ENCODE peak calls at places on chromosomes 6 and 20, in six cellular contexts. D is endothelial cell of umbilical vein; B is Panc1; I is CD4-positive, alpha-beta T cell; O is kidney; W is AG09309. V is an unnamed sample.

GRCh38 chr6:159148641-159149040 is 20.6 kb upstream of the FNDC1 start:
- DNase-seq in D (no peak), B (no peak), I (no peak), O (no peak), W (no peak), V (no peak)

GRCh38 chr20:43459022-43459942 is 1.6 kb downstream of the SRSF6 start:
- DNase-seq in D (peak; percentile 47), B (no peak), I (no peak), O (no peak), W (no peak), V (no peak)

GRCh38 chr6:119313937-119314893 is 35.3 kb downstream of the MAN1A1 start:
- DNase-seq in D (no peak), B (no peak), I (no peak), O (no peak), W (no peak), V (no peak)

GRCh38 chr6:139927236-139927635 is 552.8 kb upstream of the CITED2 start:
- DNase-seq in D (peak; percentile 22), B (no peak), I (no peak), O (no peak), W (peak; percentile 52), V (no peak)

GRCh38 chr6:148342146-148343027 is at the start of gene SASH1:
- DNase-seq in D (peak; percentile 89), B (no peak), I (no peak), O (peak; percentile 88), W (peak; percentile 44), V (peak; percentile 66)

GRCh38 chr20:37358366-37359150 is 12.6 kb downstream of the SRC start:
- DNase-seq in D (no peak), B (no peak), I (no peak), O (no peak), W (no peak), V (no peak)

GRCh38 chr20:2172305-2173175 is 70.9 kb downstream of the STK35 start:
- DNase-seq in D (peak; percentile 54), B (peak; percentile 36), I (peak; percentile 72), O (no peak), W (no peak), V (peak; percentile 84)

GRCh38 chr20:37377346-37378081 is 31.6 kb downstream of the SRC start:
- DNase-seq in D (no peak), B (no peak), I (no peak), O (no peak), W (no peak), V (no peak)

GRCh38 chr20:41003143-41003932 is 25.3 kb upstream of the TOP1 start:
- DNase-seq in D (peak; percentile 96), B (peak; percentile 98), I (peak; percentile 47), O (peak; percentile 80), W (peak; percentile 94), V (no peak)

GRCh38 chr6:153001767-153002612 is 519 bp downstream of the MTRF1L start:
- DNase-seq in D (peak; percentile 59), B (no peak), I (no peak), O (no peak), W (no peak), V (no peak)

GRCh38 chr6:3711776-3712175 is 39.7 kb downstream of the PXDC1 start:
- DNase-seq in D (no peak), B (no peak), I (no peak), O (no peak), W (no peak), V (no peak)

GRCh38 chr6:33249732-33250625 is 21.7 kb downstream of the VPS52 start:
- DNase-seq in D (peak; percentile 52), B (no peak), I (no peak), O (peak; percentile 84), W (no peak), V (no peak)

GRCh38 chr6:26556263-26557070 is 18.3 kb downstream of the HMGN4 start:
- DNase-seq in D (peak; percentile 59), B (peak; percentile 98), I (no peak), O (no peak), W (peak; percentile 82), V (peak; percentile 54)

GRCh38 chr6:113818528-113818927 is 38.6 kb upstream of the MARCKS start:
- DNase-seq in D (no peak), B (no peak), I (no peak), O (no peak), W (no peak), V (no peak)

GRCh38 chr6:72977114-72977513 is 248.2 kb downstream of the KHDC1L start:
- DNase-seq in D (no peak), B (no peak), I (no peak), O (no peak), W (no peak), V (no peak)

GRCh38 chr20:53738039-53738944 is 144.7 kb upstream of the ZNF217 start:
- DNase-seq in D (no peak), B (peak; percentile 88), I (no peak), O (peak; percentile 89), W (peak; percentile 88), V (peak; percentile 63)

GRCh38 chr20:33656010-33656782 is 5.9 kb upstream of the C20orf144 start:
- DNase-seq in D (no peak), B (no peak), I (no peak), O (peak; percentile 55), W (no peak), V (no peak)

GRCh38 chr6:110325197-110325596 is 33.0 kb downstream of the METTL24 start:
- DNase-seq in D (no peak), B (no peak), I (no peak), O (no peak), W (peak; percentile 27), V (no peak)

GRCh38 chr20:22862645-22863230 is 172.4 kb upstream of the SSTR4 start:
- DNase-seq in D (peak; percentile 34), B (no peak), I (no peak), O (no peak), W (no peak), V (no peak)
- TF ChIP-seq CTCF in D (peak; percentile 20), B (peak; percentile 15), I (no peak), O (no peak), W (no peak), V (no peak)

GRCh38 chr6:80543151-80543550 is 436.7 kb downstream of the BCKDHB start:
- DNase-seq in D (no peak), B (no peak), I (no peak), O (no peak), W (no peak), V (no peak)

GRCh38 chr6:80545323-80545722 is 438.9 kb downstream of the BCKDHB start:
- DNase-seq in D (no peak), B (no peak), I (no peak), O (no peak), W (no peak), V (no peak)

GRCh38 chr6:80544500-80545055 is 438.1 kb downstream of the BCKDHB start:
- DNase-seq in D (no peak), B (no peak), I (no peak), O (no peak), W (no peak), V (no peak)

GRCh38 chr6:80541886-80542285 is 435.4 kb downstream of the BCKDHB start:
- DNase-seq in D (no peak), B (no peak), I (no peak), O (no peak), W (no peak), V (no peak)

GRCh38 chr6:80543598-80544181 is 437.2 kb downstream of the BCKDHB start:
- DNase-seq in D (no peak), B (no peak), I (no peak), O (no peak), W (peak; percentile 52), V (no peak)
- TF ChIP-seq CTCF in D (no peak), B (no peak), I (no peak), O (no peak), W (peak; percentile 31), V (no peak)

DNA sequence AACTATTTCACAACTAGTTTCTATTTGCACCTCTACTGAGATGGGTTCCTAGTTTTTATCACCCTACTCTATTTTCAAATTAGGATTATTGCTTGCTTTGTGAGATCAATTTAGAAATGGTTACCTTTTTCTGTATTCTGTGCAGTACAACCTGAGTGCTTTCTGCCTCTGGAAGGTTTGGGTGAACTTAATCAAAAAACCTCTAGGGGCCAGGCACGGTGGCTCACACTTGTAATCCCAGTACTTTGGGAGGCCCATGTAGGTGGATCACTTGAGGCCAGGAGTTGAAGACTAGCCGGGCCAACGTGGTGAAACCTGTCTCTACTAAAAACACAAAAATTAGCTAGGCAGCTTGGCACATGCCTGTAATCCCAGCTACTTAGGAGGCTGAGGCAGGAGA is 63.3 kb downstream of the SCAF8 start:
- DNase-seq in D (no peak), B (no peak), I (no peak), O (no peak), W (no peak), V (no peak)
- TF ChIP-seq CTCF in D (no peak), B (no peak), I (no peak), O (no peak), W (no peak), V (no peak)

DNA sequence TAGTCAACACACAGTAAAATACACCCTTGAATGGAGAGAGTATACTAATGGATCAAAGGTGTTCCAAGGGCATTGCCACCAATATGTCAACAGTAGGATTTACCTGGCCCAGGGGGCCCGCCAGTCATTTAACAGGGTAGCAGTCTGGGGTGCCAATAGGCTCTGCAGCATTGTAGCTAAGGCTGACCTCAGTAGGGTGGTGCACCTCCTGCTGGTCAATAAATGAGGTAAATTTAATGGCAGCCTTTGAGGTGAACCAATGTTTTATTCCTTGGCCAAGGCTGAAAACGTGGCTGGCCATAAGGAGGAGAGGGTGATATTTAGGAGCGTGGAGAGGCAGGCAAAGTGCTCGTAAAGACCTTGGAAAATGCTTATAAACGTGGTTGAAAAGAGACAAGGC is 147.2 kb downstream of the RPS12 start:
- DNase-seq in D (no peak), B (no peak), I (no peak), O (no peak), W (no peak), V (no peak)
- TF ChIP-seq CTCF in D (no peak), B (peak; percentile 12), I (no peak), O (no peak), W (no peak), V (no peak)

GRCh38 chr6:150410395-150410794 is 41.6 kb downstream of the IYD start:
- DNase-seq in D (no peak), B (no peak), I (no peak), O (no peak), W (no peak), V (no peak)
- TF ChIP-seq CTCF in D (no peak), B (no peak), I (no peak), O (no peak), W (no peak), V (no peak)

V was measured in mesothelial cell of epicardium.